ENCODE peak calls at places on chromosomes 5 and 9, in eight cellular contexts. Q is astrocyte of the spinal cord; X is spleen; L is CD8-positive, alpha-beta T cell; N is fibroblast of villous mesenchyme; T is cardiac fibroblast; J is psoas muscle; H is uterus. C is an unnamed sample.

GRCh38 chr9:76191493-76191892 is 202.7 kb downstream of the RFK start:
- DNase-seq in Q (no peak), L (no peak), T (no peak), J (no peak), X (no peak), N (no peak), H (no peak), C (no peak)

GRCh38 chr5:134648425-134649162 is at the start of gene SEC24A:
- DNase-seq in J (peak), L (peak), T (peak), X (peak), Q (peak), H (peak), N (peak), C (peak)

GRCh38 chr9:129888085-129888808 is 53.0 kb downstream of the USP20 start:
- DNase-seq in X (peak), H (no peak), J (peak), L (peak), N (no peak), Q (no peak), T (no peak), C (no peak)

GRCh38 chr5:132680780-132681475 is 7.1 kb downstream of the IL4 start:
- DNase-seq in N (no peak), Q (no peak), X (peak), L (no peak), J (no peak), H (no peak), T (no peak), C (no peak)

GRCh38 chr9:129283705-129284606 is 105.9 kb upstream of the IER5L start:
- DNase-seq in X (peak), Q (no peak), T (no peak), N (no peak), L (no peak), J (peak), H (no peak), C (no peak)

GRCh38 chr9:134624827-134625181 is 16.8 kb upstream of the COL5A1 start:
- DNase-seq in N (peak), T (peak), J (no peak), L (no peak), H (peak), X (peak), Q (peak), C (peak)

GRCh38 chr9:93594041-93594756 is 17.8 kb downstream of the PHF2 start:
- DNase-seq in T (peak), H (no peak), Q (no peak), J (peak), L (no peak), X (peak), N (peak), C (no peak)

GRCh38 chr5:173535166-173535975 is 81.1 kb downstream of the BOD1 start:
- DNase-seq in T (peak), J (no peak), N (no peak), H (no peak), X (no peak), L (no peak), Q (no peak), C (no peak)

GRCh38 chr5:76386360-76386759 is 16.7 kb upstream of the IQGAP2 start:
- DNase-seq in N (no peak), J (no peak), T (no peak), L (no peak), H (no peak), X (no peak), Q (no peak), C (no peak)

GRCh38 chr9:136043386-136044054 is 51.6 kb downstream of the NACC2 start:
- DNase-seq in Q (no peak), L (no peak), N (no peak), J (no peak), T (no peak), X (peak), H (no peak), C (no peak)

GRCh38 chr9:92618633-92619225 is 51.2 kb downstream of the IPPK start:
- DNase-seq in J (no peak), T (no peak), Q (no peak), H (peak), L (no peak), X (no peak), N (no peak), C (no peak)

GRCh38 chr9:75071530-75072122 is 16.3 kb downstream of the NMRK1 start:
- DNase-seq in J (no peak), L (no peak), N (no peak), Q (no peak), H (no peak), X (no peak), T (no peak), C (no peak)

GRCh38 chr9:34256104-34256503 is 73.0 kb downstream of the KIF24 start:
- DNase-seq in L (no peak), H (no peak), T (no peak), X (no peak), Q (no peak), J (peak), N (no peak), C (peak)

GRCh38 chr9:4306066-4306787 is 6.4 kb upstream of the GLIS3 start:
- DNase-seq in H (no peak), N (no peak), T (peak), J (no peak), Q (no peak), X (no peak), L (no peak), C (peak)

GRCh38 chr5:95791751-95792150 is 30.8 kb downstream of the GLRX start:
- DNase-seq in L (no peak), N (no peak), X (no peak), T (no peak), H (no peak), J (no peak), Q (no peak), C (no peak)

GRCh38 chr5:59773286-59773685 is 120.2 kb downstream of the PDE4D start:
- DNase-seq in Q (peak), J (no peak), T (no peak), L (no peak), H (no peak), X (no peak), N (no peak), C (peak)

GRCh38 chr5:3842591-3842990 is 247.0 kb downstream of the IRX1 start:
- DNase-seq in H (no peak), Q (no peak), N (no peak), J (no peak), T (no peak), L (no peak), X (no peak), C (no peak)

GRCh38 chr9:130433168-130433946 is 11.4 kb upstream of the ASS1 start:
- DNase-seq in T (peak), N (peak), Q (peak), J (peak), X (no peak), H (peak), L (peak), C (no peak)

GRCh38 chr5:83608122-83608521 is 112.5 kb downstream of the HAPLN1 start:
- DNase-seq in T (peak), X (no peak), J (no peak), L (no peak), N (peak), H (no peak), Q (peak), C (peak)

GRCh38 chr9:83630938-83631457 is 8.1 kb downstream of the IDNK start:
- DNase-seq in J (no peak), N (peak), L (no peak), X (no peak), T (no peak), H (no peak), Q (no peak), C (no peak)

GRCh38 chr5:45279109-45279508 is 417.1 kb downstream of the HCN1 start:
- DNase-seq in X (no peak), L (no peak), Q (no peak), T (no peak), H (no peak), J (no peak), N (no peak), C (no peak)

GRCh38 chr5:98415663-98416062 is 357.8 kb upstream of the RGMB start:
- DNase-seq in T (no peak), Q (no peak), X (no peak), H (no peak), N (no peak), L (no peak), J (no peak), C (peak)

GRCh38 chr9:81776834-81777233 is 87.5 kb upstream of the TLE1 start:
- DNase-seq in Q (no peak), T (no peak), H (no peak), N (no peak), J (no peak), L (no peak), X (no peak), C (no peak)

GRCh38 chr5:181160144-181160754 is 12.9 kb downstream of the OR2V2 start:
- DNase-seq in H (peak), N (peak), X (peak), T (peak), J (peak), L (peak), Q (peak), C (peak)

GRCh38 chr9:4197548-4197947 is 102.3 kb downstream of the GLIS3 start:
- DNase-seq in Q (no peak), H (no peak), T (no peak), L (no peak), N (no peak), X (no peak), J (no peak), C (no peak)

GRCh38 chr9:89633920-89634319 is 29.1 kb downstream of the GADD45G start:
- DNase-seq in N (no peak), J (no peak), T (no peak), L (no peak), X (peak), H (no peak), Q (no peak), C (no peak)

GRCh38 chr5:126456217-126456616 is 33.0 kb downstream of the GRAMD2B start:
- DNase-seq in H (no peak), L (no peak), N (no peak), T (no peak), Q (no peak), X (no peak), J (no peak), C (no peak)

GRCh38 chr9:18459958-18460584 is 13.9 kb upstream of the ADAMTSL1 start:
- DNase-seq in H (no peak), N (peak), J (no peak), X (no peak), Q (peak), L (no peak), T (peak), C (peak)

GRCh38 chr9:131854334-131854733 is 114.5 kb upstream of the RAPGEF1 start:
- DNase-seq in X (no peak), Q (no peak), N (peak), J (no peak), T (peak), L (no peak), H (no peak), C (peak)

GRCh38 chr5:132477784-132478497 is 12.6 kb downstream of the IRF1 start:
- DNase-seq in J (no peak), Q (no peak), N (no peak), H (no peak), X (peak), T (no peak), L (no peak), C (no peak)

GRCh38 chr5:116532762-116533525 is 41.7 kb downstream of the SEMA6A start:
- DNase-seq in X (no peak), H (no peak), T (no peak), Q (no peak), J (no peak), L (no peak), N (no peak), C (no peak)

GRCh38 chr9:112176410-112177010 is 1.4 kb upstream of the SUSD1 start:
- DNase-seq in H (no peak), Q (no peak), L (peak), J (no peak), X (no peak), N (peak), T (no peak), C (no peak)

GRCh38 chr9:134662143-134662876 is 20.7 kb downstream of the COL5A1 start:
- DNase-seq in Q (peak), N (peak), L (no peak), T (peak), X (peak), H (peak), J (peak), C (peak)

GRCh38 chr5:135703026-135703550 is 124.3 kb upstream of the CXCL14 start:
- DNase-seq in T (no peak), Q (no peak), J (no peak), H (no peak), N (no peak), L (no peak), X (no peak), C (no peak)

GRCh38 chr9:133306242-133307194 is 29.5 kb downstream of the SURF6 start:
- DNase-seq in H (no peak), X (no peak), T (no peak), J (no peak), Q (peak), L (no peak), N (no peak), C (peak)
- H3K4me3 ChIP-seq in H (no peak), X (no peak), T (no peak), J (no peak), Q (no peak), L (no peak), N (no peak), C (no peak)

GRCh38 chr5:160470437-160471341 is 49.0 kb downstream of the PTTG1 start:
- DNase-seq in L (no peak), J (no peak), T (peak), N (peak), X (no peak), H (no peak), Q (peak), C (peak)

GRCh38 chr5:160467555-160468418 is 46.1 kb downstream of the PTTG1 start:
- DNase-seq in X (peak), J (peak), T (peak), Q (peak), H (peak), L (peak), N (peak), C (peak)

GRCh38 chr5:160471761-160472160 is 50.1 kb downstream of the PTTG1 start:
- DNase-seq in L (no peak), Q (no peak), X (no peak), T (no peak), J (no peak), H (no peak), N (no peak), C (no peak)

GRCh38 chr5:160468576-160468975 is 46.9 kb downstream of the PTTG1 start:
- DNase-seq in Q (no peak), T (no peak), J (no peak), H (no peak), L (no peak), N (no peak), X (no peak), C (no peak)

DNA sequence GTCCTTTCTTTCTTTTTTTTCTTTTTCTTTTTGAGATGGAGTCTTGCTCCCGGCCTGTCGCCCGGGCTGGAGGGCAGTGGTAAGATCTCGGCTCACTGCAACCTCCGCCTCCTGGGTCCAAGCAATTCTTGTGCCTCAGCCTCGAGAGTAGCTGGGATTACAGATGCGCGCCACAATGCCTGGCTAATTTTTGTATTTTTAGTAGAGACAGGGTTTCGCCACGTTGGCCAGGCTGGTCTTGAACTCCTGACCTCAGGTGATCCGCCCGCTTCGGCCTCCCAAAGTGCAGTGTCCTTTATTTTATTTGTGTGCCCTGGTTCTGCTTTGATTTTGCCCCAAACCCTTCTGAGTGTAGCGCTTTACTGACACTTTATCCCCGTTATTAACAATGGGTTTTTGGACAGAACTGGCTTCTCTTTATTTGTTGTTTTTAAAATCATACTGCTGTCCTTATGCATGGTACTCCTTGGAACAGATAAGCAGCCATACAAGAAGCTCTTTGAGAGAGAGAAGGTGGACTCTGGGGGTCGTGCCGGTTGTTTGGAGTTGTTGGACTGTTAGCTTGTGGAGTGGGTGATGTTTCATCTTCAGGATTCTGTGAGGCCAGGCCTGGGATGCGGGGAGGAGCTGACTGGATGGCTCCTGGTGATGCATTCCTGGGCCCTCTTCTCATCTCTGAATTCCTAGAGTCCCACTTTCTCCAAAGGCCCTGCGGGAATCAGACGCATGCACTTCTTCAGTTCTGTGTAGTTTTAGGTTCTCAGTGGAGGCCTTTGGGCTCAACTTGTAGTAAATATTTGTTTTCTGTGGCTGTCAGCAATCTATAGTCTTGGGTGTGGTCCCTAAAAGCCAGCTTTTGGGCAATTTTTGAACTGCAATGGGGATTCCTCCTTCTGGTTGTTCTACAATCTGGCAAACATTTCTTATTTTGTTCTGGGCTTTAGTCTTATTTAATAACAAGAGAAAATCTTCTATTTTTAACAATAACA is 47.8 kb downstream of the PTTG1 start:
- DNase-seq in X (no peak), Q (no peak), L (no peak), J (no peak), H (no peak), T (no peak), N (no peak), C (no peak)
- H3K4me3 ChIP-seq in X (no peak), Q (peak), L (peak), J (no peak), H (no peak), T (peak), N (peak), C (no peak)

GRCh38 chr9:120711354-120711753 is 2.9 kb downstream of the MEGF9 start:
- DNase-seq in X (no peak), H (no peak), Q (no peak), T (no peak), J (no peak), N (no peak), L (no peak), C (no peak)
- H3K4me3 ChIP-seq in X (no peak), H (no peak), Q (no peak), T (no peak), J (peak), N (no peak), L (no peak), C (peak)

GRCh38 chr9:106287108-106287631 is 575.8 kb upstream of the ZNF462 start:
- DNase-seq in J (peak), T (no peak), N (no peak), L (no peak), H (no peak), Q (peak), X (peak), C (no peak)
- H3K4me3 ChIP-seq in J (peak), T (no peak), N (no peak), L (no peak), H (no peak), Q (peak), X (no peak), C (peak)

GRCh38 chr9:124218438-124219289 is 39.1 kb upstream of the NEK6 start:
- DNase-seq in J (peak), N (peak), Q (peak), T (peak), H (no peak), X (peak), L (no peak), C (peak)
- H3K4me3 ChIP-seq in J (no peak), N (no peak), Q (no peak), T (no peak), H (no peak), X (no peak), L (no peak), C (no peak)

GRCh38 chr5:100901851-100902341 is 1.2 kb downstream of the ST8SIA4 start:
- DNase-seq in T (peak), J (peak), X (peak), N (peak), L (peak), H (no peak), Q (peak), C (no peak)

GRCh38 chr5:100898504-100899346 is 4.4 kb downstream of the ST8SIA4 start:
- DNase-seq in T (no peak), H (no peak), J (no peak), X (no peak), L (no peak), Q (no peak), N (no peak), C (no peak)

GRCh38 chr5:100900142-100900795 is 2.8 kb downstream of the ST8SIA4 start:
- DNase-seq in H (no peak), X (peak), N (peak), J (peak), Q (peak), T (peak), L (peak), C (peak)

GRCh38 chr5:100900796-100901731 is 2.0 kb downstream of the ST8SIA4 start:
- DNase-seq in X (peak), L (peak), J (peak), T (peak), Q (peak), N (peak), H (peak), C (peak)

DNA sequence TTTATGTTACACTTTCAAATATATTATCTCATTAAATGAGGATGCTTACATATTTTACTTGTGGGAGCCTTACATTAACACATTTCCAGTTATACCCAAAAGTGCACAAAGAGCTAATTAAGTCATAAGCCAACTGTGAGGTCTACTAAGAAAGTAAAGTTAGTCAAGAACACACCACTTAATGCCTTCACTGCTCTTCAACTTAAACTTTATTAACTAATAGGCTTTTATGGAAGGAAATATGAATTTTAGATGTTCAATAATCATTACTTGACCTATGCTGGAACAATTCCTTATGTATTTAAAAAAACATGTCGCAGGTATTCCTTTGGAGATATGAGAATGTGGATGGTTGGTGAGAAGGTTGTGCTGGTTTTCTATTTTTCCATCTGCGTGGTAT is 3.4 kb downstream of the ST8SIA4 start:
- DNase-seq in J (no peak), L (no peak), Q (no peak), T (no peak), H (no peak), N (no peak), X (no peak), C (no peak)
- H3K4me3 ChIP-seq in J (peak), L (peak), Q (peak), T (peak), H (no peak), N (no peak), X (no peak), C (no peak)

C was measured in foreskin fibroblast.